ENCODE peak calls at places on chromosomes 5 and 9, in seven cellular contexts. A is WERI-Rb-1, Q is H1, G is stomach, V is ovary, R is dorsolateral prefrontal cortex, N is neural progenitor cell. C is an unnamed sample.

GRCh38 chr9:116149844-116150243 is 3.7 kb upstream of the PAPPA start:
- DNase-seq in V (no peak), Q (peak; percentile 75), G (peak; percentile 49), R (no peak), A (peak; percentile 70), N (peak; percentile 64), C (no peak)

GRCh38 chr9:12511726-12512125 is 181.5 kb upstream of the TYRP1 start:
- DNase-seq in N (no peak), R (no peak), A (no peak), G (no peak), Q (no peak), V (no peak), C (no peak)

GRCh38 chr5:40413747-40414146 is 266.0 kb upstream of the PTGER4 start:
- DNase-seq in Q (no peak), A (no peak), V (no peak), N (no peak), G (no peak), R (no peak), C (no peak)

GRCh38 chr5:148799737-148800527 is 26.5 kb upstream of the ADRB2 start:
- DNase-seq in Q (no peak), G (no peak), R (no peak), A (no peak), N (no peak), V (no peak), C (no peak)

GRCh38 chr5:161851691-161852299 is 3.9 kb downstream of the GABRA1 start:
- DNase-seq in N (no peak), A (no peak), V (no peak), G (no peak), Q (no peak), R (no peak), C (no peak)

GRCh38 chr5:136007271-136007670 is 21.5 kb upstream of the TGFBI start:
- DNase-seq in V (no peak), G (no peak), A (no peak), Q (no peak), R (no peak), N (no peak), C (no peak)

GRCh38 chr5:39569857-39570256 is 145.1 kb upstream of the DAB2 start:
- DNase-seq in G (no peak), A (no peak), V (no peak), N (no peak), Q (no peak), R (no peak), C (no peak)

GRCh38 chr5:32942225-32942989 is 231.3 kb downstream of the NPR3 start:
- DNase-seq in R (no peak), N (peak; percentile 44), Q (peak; percentile 50), A (peak; percentile 17), V (no peak), G (no peak), C (no peak)

GRCh38 chr9:88692837-88693236 is 157.9 kb downstream of the NXNL2 start:
- DNase-seq in A (no peak), Q (no peak), R (no peak), N (no peak), G (no peak), V (no peak), C (no peak)

GRCh38 chr5:96785719-96786118 is 22.0 kb downstream of the ERAP1 start:
- DNase-seq in A (no peak), V (no peak), N (no peak), R (no peak), Q (no peak), G (no peak), C (no peak)

GRCh38 chr5:113252066-113252465 is 182.7 kb downstream of the TSSK1B start:
- DNase-seq in Q (no peak), N (no peak), A (no peak), G (no peak), V (no peak), R (no peak), C (no peak)

GRCh38 chr9:121680236-121680635 is 28.8 kb downstream of the DAB2IP start:
- DNase-seq in G (no peak), R (no peak), V (no peak), Q (no peak), N (no peak), A (no peak), C (peak; percentile 32)

GRCh38 chr5:174589011-174589410 is 135.4 kb upstream of the MSX2 start:
- DNase-seq in G (no peak), A (no peak), R (no peak), Q (no peak), N (no peak), V (no peak), C (no peak)

GRCh38 chr9:93451762-93452709 is 551 bp downstream of the FAM120A start:
- DNase-seq in N (peak; percentile 81), V (peak; percentile 69), Q (peak; percentile 71), G (peak; percentile 58), R (peak; percentile 62), A (peak; percentile 48), C (peak; percentile 81)

GRCh38 chr5:61624553-61624952 is 292.5 kb downstream of the ZSWIM6 start:
- DNase-seq in V (no peak), N (no peak), Q (no peak), G (no peak), R (no peak), A (no peak), C (no peak)

GRCh38 chr5:133789428-133789827 is 177.1 kb upstream of the FSTL4 start:
- DNase-seq in V (no peak), R (no peak), N (no peak), Q (no peak), G (no peak), A (no peak), C (no peak)

GRCh38 chr5:148949871-148950863 is 112.7 kb downstream of the SH3TC2 start:
- DNase-seq in Q (no peak), A (no peak), V (no peak), R (peak; percentile 90), G (no peak), N (no peak), C (peak; percentile 86)

GRCh38 chr9:110828148-110828730 is 159.6 kb downstream of the MUSK start:
- DNase-seq in Q (no peak), R (no peak), N (peak; percentile 17), G (no peak), V (no peak), A (no peak), C (no peak)

GRCh38 chr5:96896285-96896711 is 20.0 kb downstream of the ERAP2 start:
- DNase-seq in V (no peak), Q (no peak), G (no peak), N (no peak), A (no peak), R (no peak), C (no peak)

GRCh38 chr9:122988919-122989614 is 44.4 kb upstream of the GPR21 start:
- DNase-seq in G (no peak), A (no peak), N (no peak), V (no peak), R (no peak), Q (no peak), C (no peak)

GRCh38 chr5:9090381-9091026 is 455.4 kb downstream of the SEMA5A start:
- DNase-seq in N (no peak), G (no peak), Q (no peak), A (no peak), V (no peak), R (no peak), C (no peak)

GRCh38 chr5:150044334-150044681 is 42.0 kb downstream of the CSF1R start:
- DNase-seq in V (no peak), A (no peak), Q (no peak), N (no peak), R (no peak), G (no peak), C (no peak)

GRCh38 chr9:109451311-109452025 is 46.6 kb downstream of the PTPN3 start:
- DNase-seq in G (no peak), V (no peak), A (no peak), R (no peak), N (peak; percentile 30), Q (peak; percentile 57), C (no peak)

DNA sequence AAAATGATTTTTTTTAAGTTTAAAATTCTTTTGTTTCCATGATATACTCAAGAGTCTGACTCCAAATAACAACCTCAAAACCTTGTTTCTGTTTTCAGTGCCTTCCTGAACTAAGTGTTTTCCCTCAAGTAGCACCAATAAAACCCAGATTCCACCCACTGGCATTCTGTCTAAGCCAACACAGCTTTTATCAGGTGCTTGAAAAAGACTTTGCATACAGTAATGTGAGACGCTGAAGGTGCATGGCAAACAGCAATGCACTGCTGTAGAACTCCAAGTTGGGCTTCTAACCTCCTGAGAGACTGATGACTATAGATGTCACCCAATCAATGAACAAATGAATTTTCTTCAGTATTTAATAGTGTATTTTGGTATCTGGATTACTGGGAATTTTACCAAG is 95.7 kb downstream of the NFIB start:
- DNase-seq in R (no peak), G (no peak), A (no peak), N (no peak), V (no peak), Q (no peak), C (no peak)
- H3K27ac ChIP-seq in R (no peak overlapping the region), G (peak overlapping the region; percentile 64), A (no peak overlapping the region), N (no peak overlapping the region), V (no peak overlapping the region), Q (no peak overlapping the region), C (no peak overlapping the region)

DNA sequence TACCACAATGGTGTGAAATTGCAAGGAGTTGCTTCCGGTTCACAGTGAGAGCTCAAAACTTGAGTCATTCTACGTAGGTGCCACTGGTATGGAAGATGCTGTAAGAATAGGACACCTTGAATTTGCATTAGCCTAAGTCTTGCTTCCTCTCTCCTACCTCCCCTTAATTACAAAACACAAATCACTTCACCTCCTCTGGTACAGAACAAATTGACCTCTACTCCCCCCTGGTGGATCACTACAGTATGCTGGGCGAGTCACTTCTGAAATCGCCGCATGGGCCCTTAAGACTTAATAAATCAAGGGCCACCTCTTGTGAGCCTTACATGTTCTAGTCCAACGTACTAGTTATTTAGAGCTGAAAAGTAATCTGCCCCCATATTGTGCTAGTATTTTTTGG is 145.3 kb upstream of the SMARCA2 start:
- DNase-seq in V (no peak), A (peak; percentile 43), N (peak; percentile 64), Q (peak; percentile 64), R (no peak), G (no peak), C (no peak)
- TF ChIP-seq CTCF in V (no peak), A (peak; percentile 55), N (peak; percentile 78), Q (peak; percentile 82), R (peak; percentile 25), G (no peak), C (peak; percentile 46)

GRCh38 chr9:34956648-34957047 is 1.4 kb upstream of the PHF24 start:
- DNase-seq in V (no peak), N (no peak), G (no peak), Q (no peak), R (no peak), A (no peak), C (no peak)

GRCh38 chr9:34957492-34958410 is at the start of gene PHF24:
- DNase-seq in N (peak; percentile 78), A (peak; percentile 38), G (no peak), Q (peak; percentile 64), R (peak; percentile 30), V (peak; percentile 22), C (no peak)

GRCh38 chr9:34948438-34948837 is 9.6 kb upstream of the PHF24 start:
- DNase-seq in Q (no peak), A (no peak), N (no peak), G (no peak), R (no peak), V (no peak), C (no peak)

GRCh38 chr9:34958411-34958982 is 412 bp downstream of the PHF24 start:
- DNase-seq in G (no peak), A (no peak), Q (no peak), N (no peak), R (no peak), V (peak; percentile 23), C (no peak)

GRCh38 chr9:34954225-34954624 is 3.9 kb upstream of the PHF24 start:
- DNase-seq in R (no peak), V (no peak), N (peak; percentile 86), G (no peak), Q (no peak), A (no peak), C (no peak)
- H3K27me3 ChIP-seq in R (no peaks in the 10 kb centered on the region), V (no peaks in the 10 kb centered on the region), N (peaks cover 54% of the 10 kb centered on the region), G (no peaks in the 10 kb centered on the region), Q (peaks cover 16% of the 10 kb centered on the region), A (peaks cover 3% of the 10 kb centered on the region), C (peaks cover 33% of the 10 kb centered on the region)

GRCh38 chr5:181189962-181190710 is 14.9 kb downstream of the TRIM7 start:
- DNase-seq in R (peak; percentile 47), A (no peak), Q (no peak), V (peak; percentile 51), N (peak; percentile 53), G (peak; percentile 33), C (peak; percentile 71)
- H3K27ac ChIP-seq in R (peak overlapping the region; percentile 93), A (no peak overlapping the region), Q (no peak overlapping the region), V (peak overlapping the region; percentile 91), N (no peak overlapping the region), G (peak overlapping the region; percentile 93), C (peak overlapping the region; percentile 84)